ENCODE peak calls at places on chromosomes 6 and 20, in six cellular contexts. J is BJ; H is WERI-Rb-1; X is left lung; I is CD8-positive, alpha-beta T cell; C is fibroblast of villous mesenchyme. Y is an unnamed sample.
A peak's percentile ranks its signal among the peaks of the same experiment; 100 is the strongest.

GRCh38 chr6:20921533-20921932 is 387.3 kb downstream of the CDKAL1 start:
- DNase-seq in X (no peak), J (peak; percentile 23), H (no peak), I (no peak), C (no peak), Y (no peak)

GRCh38 chr6:156009656-156010055 is 554.0 kb upstream of the NOX3 start:
- DNase-seq in X (no peak), J (no peak), H (no peak), C (no peak), I (no peak), Y (no peak)

GRCh38 chr6:15444081-15444731 is 198.3 kb downstream of the JARID2 start:
- DNase-seq in J (no peak), I (no peak), X (no peak), H (no peak), C (peak; percentile 63), Y (no peak)

GRCh38 chr6:156582509-156582992 is 194.6 kb upstream of the ARID1B start:
- DNase-seq in X (no peak), C (no peak), H (no peak), J (no peak), I (no peak), Y (no peak)

GRCh38 chr6:81838031-81838430 is 85.5 kb upstream of the TENT5A start:
- DNase-seq in H (no peak), I (no peak), C (peak; percentile 74), J (no peak), X (no peak), Y (no peak)

GRCh38 chr20:25223179-25223661 is 24.7 kb upstream of the PYGB start:
- DNase-seq in J (peak; percentile 62), H (peak; percentile 72), X (no peak), C (peak; percentile 94), I (no peak), Y (no peak)

GRCh38 chr20:33431797-33432381 is 11.7 kb downstream of the SNTA1 start:
- DNase-seq in X (no peak), C (no peak), J (no peak), H (no peak), I (no peak), Y (no peak)

GRCh38 chr6:34671801-34672656 is 24.5 kb downstream of the ILRUN start:
- DNase-seq in H (no peak), X (no peak), J (no peak), I (peak; percentile 65), C (peak; percentile 64), Y (no peak)

GRCh38 chr20:36493013-36493800 is 48.1 kb upstream of the MYL9 start:
- DNase-seq in J (no peak), X (no peak), I (no peak), H (peak; percentile 33), C (no peak), Y (no peak)

GRCh38 chr20:20367681-20368413 is at the start of gene INSM1:
- DNase-seq in H (peak; percentile 99), X (no peak), J (no peak), C (no peak), I (no peak), Y (no peak)

GRCh38 chr6:38192486-38192885 is 373.0 kb downstream of the ZFAND3 start:
- DNase-seq in C (no peak), X (no peak), J (no peak), H (peak; percentile 90), I (no peak), Y (no peak)

GRCh38 chr6:43448916-43449315 is 6.4 kb downstream of the DLK2 start:
- DNase-seq in I (no peak), X (no peak), H (no peak), J (no peak), C (no peak), Y (no peak)

GRCh38 chr6:90496191-90496590 is 90.7 kb downstream of the MAP3K7 start:
- DNase-seq in X (no peak), H (no peak), J (no peak), C (no peak), I (no peak), Y (no peak)

GRCh38 chr20:63702751-63703470 is 4.9 kb downstream of the ARFRP1 start:
- DNase-seq in C (no peak), X (peak; percentile 66), H (no peak), J (no peak), I (no peak), Y (no peak)

GRCh38 chr6:127618729-127619128 is 41.8 kb downstream of the C6orf58 start:
- DNase-seq in I (no peak), H (no peak), C (no peak), X (no peak), J (no peak), Y (no peak)

GRCh38 chr6:106511274-106512047 is 117.8 kb downstream of the RTN4IP1 start:
- DNase-seq in H (peak; percentile 10), I (no peak), C (no peak), X (peak; percentile 88), J (no peak), Y (no peak)

GRCh38 chr6:103191391-103192093 is 1668.2 kb downstream of the HACE1 start:
- DNase-seq in J (no peak), X (no peak), H (no peak), I (no peak), C (no peak), Y (no peak)

GRCh38 chr6:46963626-46964025 is 41.9 kb upstream of the ADGRF5 start:
- DNase-seq in I (no peak), J (no peak), X (no peak), H (no peak), C (peak; percentile 21), Y (no peak)

GRCh38 chr6:29967379-29968010 is 25.2 kb downstream of the HLA-A start:
- DNase-seq in I (no peak), X (no peak), J (no peak), C (peak; percentile 52), H (no peak), Y (no peak)

GRCh38 chr6:41713650-41714291 is 21.6 kb downstream of the TFEB start:
- DNase-seq in X (peak; percentile 46), J (no peak), I (no peak), H (no peak), C (no peak), Y (no peak)

GRCh38 chr6:1636272-1636825 is 26.6 kb downstream of the FOXC1 start:
- DNase-seq in H (no peak), X (no peak), I (no peak), C (no peak), J (no peak), Y (no peak)

GRCh38 chr6:2853766-2854393 is 12.2 kb upstream of the SERPINB1 start:
- DNase-seq in H (no peak), J (no peak), I (peak; percentile 46), X (no peak), C (peak; percentile 78), Y (no peak)

GRCh38 chr6:44003345-44004061 is 123.7 kb downstream of the MRPL14 start:
- DNase-seq in C (no peak), J (no peak), H (peak; percentile 40), X (no peak), I (no peak), Y (no peak)

GRCh38 chr6:166998256-166999144 is 697 bp upstream of the CEP43 start:
- DNase-seq in X (peak; percentile 85), I (no peak), H (no peak), C (peak; percentile 21), J (no peak), Y (no peak)

GRCh38 chr6:166997348-166997747 is 1.8 kb upstream of the CEP43 start:
- DNase-seq in H (no peak), C (no peak), J (no peak), X (no peak), I (no peak), Y (no peak)

GRCh38 chr6:166996406-166996805 is 2.8 kb upstream of the CEP43 start:
- DNase-seq in J (no peak), I (no peak), H (no peak), C (peak; percentile 51), X (no peak), Y (no peak)

GRCh38 chr6:166999145-166999844 is at the start of gene CEP43:
- DNase-seq in C (peak; percentile 96), J (peak; percentile 76), H (peak; percentile 94), X (peak; percentile 99), I (peak; percentile 86), Y (peak; percentile 27)

GRCh38 chr6:166997768-166998255 is 1.4 kb upstream of the CEP43 start:
- DNase-seq in H (peak; percentile 81), X (peak; percentile 87), I (no peak), J (peak; percentile 21), C (peak; percentile 76), Y (peak; percentile 48)
- H3K4me3 ChIP-seq in H (peak overlapping the region; percentile 84), X (peak overlapping the region; percentile 99), I (peak overlapping the region; percentile 44), J (peak overlapping the region; percentile 87), C (peak overlapping the region; percentile 95), Y (peak overlapping the region; percentile 95)

GRCh38 chr20:51335329-51335841 is 207.1 kb downstream of the NFATC2 start:
- DNase-seq in J (no peak), C (peak; percentile 97), X (no peak), I (no peak), H (no peak), Y (no peak)
- TF ChIP-seq CTCF in J (peak; percentile 14), C (no peak), X (no peak), I (no peak), H (no peak), Y (no peak)

DNA sequence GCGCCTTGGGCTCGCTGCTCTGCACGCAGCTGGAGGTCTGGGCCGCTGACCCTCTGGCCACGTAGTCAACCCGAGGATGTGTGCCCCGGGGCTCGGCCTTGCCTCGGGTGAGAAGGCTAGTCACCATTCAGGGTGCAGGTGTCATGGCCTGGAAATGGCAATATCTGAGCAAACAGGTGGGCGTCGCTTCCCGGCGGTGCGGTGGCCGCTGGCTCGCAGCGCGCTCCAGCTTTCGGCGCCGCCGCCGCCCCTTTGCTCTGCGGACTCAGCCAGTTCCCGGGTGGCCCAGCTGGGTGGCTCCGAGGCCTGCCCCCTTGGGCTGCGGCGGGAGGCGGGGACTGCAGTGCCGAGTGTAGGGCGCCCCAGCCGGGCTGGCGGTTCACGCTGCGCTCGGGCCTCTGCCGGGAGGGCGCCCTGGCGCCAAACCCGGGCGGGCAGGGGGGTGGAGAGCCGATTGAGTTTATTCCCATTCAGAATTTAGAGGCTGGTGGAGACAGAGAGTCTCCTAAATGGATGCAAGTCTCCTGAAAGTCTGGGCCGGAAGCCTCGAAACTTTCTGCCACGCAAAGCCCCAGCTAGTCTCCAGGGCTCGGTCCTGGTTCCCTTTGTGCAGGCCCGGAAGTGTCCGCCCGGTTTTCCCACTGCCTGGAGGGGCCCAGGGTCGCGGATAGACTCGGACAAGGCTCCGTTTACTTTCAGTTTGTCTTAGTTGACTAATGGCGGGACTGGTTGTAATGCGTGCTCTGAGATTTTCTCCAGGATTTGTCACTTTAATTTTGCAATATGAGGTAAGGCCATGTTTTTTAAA is 11.3 kb upstream of the TFAP2A start:
- DNase-seq in C (peak; percentile 23), H (peak; percentile 78), X (peak; percentile 84), I (no peak), J (no peak), Y (no peak)
- H3K4me3 ChIP-seq in C (peak overlapping the region; percentile 46), H (peak overlapping the region; percentile 51), X (peak overlapping the region; percentile 32), I (peak overlapping the region; percentile 16), J (peak overlapping the region; percentile 46), Y (peak overlapping the region; percentile 60)

GRCh38 chr6:151372164-151372563 is 19.2 kb downstream of the ZBTB2 start:
- DNase-seq in C (peak; percentile 20), I (no peak), J (no peak), X (no peak), H (no peak), Y (no peak)

GRCh38 chr6:151365233-151365632 is 26.1 kb downstream of the ZBTB2 start:
- DNase-seq in J (no peak), C (no peak), I (no peak), H (no peak), X (no peak), Y (no peak)

GRCh38 chr6:151374024-151374423 is 17.3 kb downstream of the ZBTB2 start:
- DNase-seq in H (no peak), I (no peak), J (no peak), C (peak; percentile 48), X (no peak), Y (no peak)

GRCh38 chr6:151375833-151376232 is 15.5 kb downstream of the ZBTB2 start:
- DNase-seq in H (no peak), C (no peak), I (no peak), X (no peak), J (no peak), Y (no peak)

GRCh38 chr6:151370509-151371078 is 20.8 kb downstream of the ZBTB2 start:
- DNase-seq in J (no peak), H (no peak), X (no peak), C (peak; percentile 28), I (no peak), Y (no peak)
- TF ChIP-seq CTCF in J (peak; percentile 29), H (no peak), X (no peak), C (peak; percentile 40), I (no peak), Y (peak; percentile 41)